ENCODE peak calls at places on chromosomes 13 and 19, in five cellular contexts. E is EL; D is posterior cingulate gyrus; C is heart left ventricle; F is stimulated activated CD8-positive, alpha-beta memory T cell treated with anti-CD3 and anti-CD28 coated beads, Interleukin-12 subunit alpha, Interleukin-12 subunit beta, amount 100 ng/mL, for 1 hour. B is an unnamed sample.

GRCh38 chr19:7562646-7563393 is 27.3 kb downstream of the PNPLA6 start:
- DNase-seq in E (no peak), D (no peak), C (no peak), F (no peak), B (no peak)

GRCh38 chr19:8648240-8648639 is 17.8 kb downstream of the NFILZ start:
- DNase-seq in E (no peak), D (no peak), C (no peak), F (no peak), B (no peak)

GRCh38 chr19:29687897-29688728 is 22.9 kb downstream of the PLEKHF1 start:
- DNase-seq in E (peak; percentile 70), D (no peak), C (no peak), F (no peak), B (no peak)

GRCh38 chr13:41056996-41057711 is 4.2 kb upstream of the WBP4 start:
- DNase-seq in E (no peak), D (no peak), C (no peak), F (no peak), B (no peak)

GRCh38 chr19:18469245-18470107 is 31.5 kb upstream of the ISYNA1 start:
- DNase-seq in E (peak; percentile 61), D (no peak), C (peak; percentile 67), F (peak; percentile 41), B (no peak)

GRCh38 chr13:113457510-113457909 is 4.2 kb upstream of the ADPRHL1 start:
- DNase-seq in E (no peak), D (no peak), C (no peak), F (no peak), B (no peak)

GRCh38 chr13:52845766-52846566 is 2.5 kb downstream of the PCDH8 start:
- DNase-seq in E (no peak), D (peak; percentile 90), C (no peak), F (no peak), B (no peak)

GRCh38 chr19:7507884-7508283 is 8.0 kb upstream of the ZNF358 start:
- DNase-seq in E (peak; percentile 92), D (no peak), C (peak; percentile 85), F (no peak), B (no peak)

GRCh38 chr13:67052550-67053237 is 177.4 kb downstream of the PCDH9 start:
- DNase-seq in E (no peak), D (no peak), C (no peak), F (no peak), B (no peak)

GRCh38 chr19:40523322-40524047 is 53.2 kb upstream of the SHKBP1 start:
- DNase-seq in E (peak; percentile 68), D (peak; percentile 90), C (peak; percentile 44), F (no peak), B (no peak)

GRCh38 chr19:40223135-40223822 is 3.2 kb downstream of the CCNP start:
- DNase-seq in E (no peak), D (no peak), C (no peak), F (no peak), B (no peak)

GRCh38 chr19:10431943-10432735 is 11.8 kb downstream of the PDE4A start:
- DNase-seq in E (peak; percentile 55), D (no peak), C (peak; percentile 73), F (no peak), B (no peak)

GRCh38 chr19:1860133-1860775 is 3.1 kb downstream of the KLF16 start:
- DNase-seq in E (peak; percentile 72), D (peak; percentile 96), C (peak; percentile 68), F (no peak), B (peak; percentile 57)

GRCh38 chr19:1248454-1249297 is at the start of gene MIDN:
- DNase-seq in E (peak; percentile 89), D (peak; percentile 89), C (peak; percentile 91), F (no peak), B (no peak)

GRCh38 chr19:3785938-3786824 is at the start of gene MATK:
- DNase-seq in E (no peak), D (no peak), C (no peak), F (no peak), B (no peak)

GRCh38 chr13:102089722-102090121 is 312.1 kb downstream of the FGF14 start:
- DNase-seq in E (no peak), D (no peak), C (no peak), F (no peak), B (no peak)

GRCh38 chr19:49335071-49335783 is at the start of gene CD37:
- DNase-seq in E (no peak), D (peak; percentile 55), C (no peak), F (peak; percentile 31), B (no peak)

GRCh38 chr19:19335408-19336158 is 15.0 kb downstream of the MAU2 start:
- DNase-seq in E (no peak), D (no peak), C (no peak), F (no peak), B (no peak)

GRCh38 chr13:91554101-91554500 is 155.7 kb downstream of the GPC5 start:
- DNase-seq in E (no peak), D (no peak), C (no peak), F (no peak), B (no peak)

GRCh38 chr19:492091-492531 is 4.2 kb upstream of the MADCAM1 start:
- DNase-seq in E (no peak), D (no peak), C (no peak), F (no peak), B (no peak)

GRCh38 chr19:15977690-15978089 is 28.9 kb downstream of the OR10H4 start:
- DNase-seq in E (no peak), D (no peak), C (no peak), F (no peak), B (no peak)

GRCh38 chr19:41879670-41880328 is 2.7 kb downstream of the CD79A start:
- DNase-seq in E (no peak), D (no peak), C (no peak), F (no peak), B (no peak)

GRCh38 chr19:49506575-49507105 is 5.8 kb upstream of the FCGRT start:
- DNase-seq in E (peak; percentile 67), D (no peak), C (peak; percentile 44), F (peak; percentile 60), B (peak; percentile 18)